ENCODE peak calls at places on chromosomes 6 and 20, in nine cellular contexts. D is tibial nerve; M is activated CD8-positive, alpha-beta memory T cell treated with anti-CD3 and anti-CD28 coated beads, Interleukin-2, amount 10 ng/mL, durations not matched to agents 7 days and 5 days; X is SIG-M5; J is head of caudate nucleus; W is uterus; T is NCI-H69; R is activated T-cell treated with anti-CD3 and anti-CD28 coated beads, Interleukin-2, amount 50 U/mL, for 4 hours; E is HCT116. P is an unnamed sample.

GRCh38 chr6:144152334-144152900 is 2.1 kb downstream of the STX11 start:
- DNase-seq in J (no peak), T (no peak), E (no peak), X (no peak), R (no peak), W (no peak), D (no peak), M (no peak), P (no peak)

GRCh38 chr20:58907481-58908137 is 55.1 kb downstream of the GNAS start:
- DNase-seq in D (peak; percentile 86), M (peak; percentile 88), R (peak; percentile 10), E (no peak), T (peak; percentile 55), W (peak; percentile 92), X (peak; percentile 97), J (peak; percentile 82), P (peak; percentile 97)

GRCh38 chr6:54681987-54682386 is 164.6 kb upstream of the FAM83B start:
- DNase-seq in T (no peak), D (no peak), M (no peak), R (no peak), E (peak; percentile 12), X (no peak), J (no peak), W (no peak), P (no peak)

GRCh38 chr6:113065606-113066005 is 718.5 kb downstream of the RFPL4B start:
- DNase-seq in D (no peak), M (no peak), R (no peak), E (no peak), X (no peak), W (no peak), T (no peak), J (peak; percentile 6), P (no peak)

GRCh38 chr6:13281630-13282156 is 46.6 kb downstream of the TBC1D7 start:
- DNase-seq in D (no peak), T (no peak), M (no peak), E (no peak), R (no peak), W (no peak), J (no peak), X (no peak), P (no peak)

GRCh38 chr6:106692112-106692822 is 62.9 kb downstream of the QRSL1 start:
- DNase-seq in E (no peak), X (no peak), R (no peak), D (no peak), T (peak; percentile 85), M (no peak), J (peak; percentile 48), W (no peak), P (peak; percentile 44)

GRCh38 chr6:116253505-116254296 is at the start of gene TSPYL4:
- DNase-seq in D (peak; percentile 88), X (peak; percentile 68), W (peak; percentile 96), J (peak; percentile 96), M (peak; percentile 95), R (peak; percentile 89), T (peak; percentile 96), E (peak; percentile 86), P (peak; percentile 95)

GRCh38 chr6:128242765-128243403 is 277.5 kb downstream of the PTPRK start:
- DNase-seq in T (no peak), X (no peak), J (no peak), E (no peak), M (no peak), D (no peak), W (no peak), R (no peak), P (no peak)

GRCh38 chr6:124960757-124961467 is 1.3 kb upstream of the RNF217 start:
- DNase-seq in T (peak; percentile 42), E (no peak), J (no peak), W (no peak), M (no peak), X (no peak), R (no peak), D (no peak), P (no peak)

GRCh38 chr20:47691632-47692031 is 93.6 kb downstream of the SULF2 start:
- DNase-seq in R (no peak), D (no peak), M (no peak), J (no peak), E (no peak), X (no peak), T (no peak), W (no peak), P (no peak)

GRCh38 chr20:1299522-1299921 is 29.4 kb downstream of the SDCBP2 start:
- DNase-seq in E (peak; percentile 37), D (no peak), M (peak; percentile 58), T (peak; percentile 34), X (no peak), R (peak; percentile 40), J (no peak), W (no peak), P (peak; percentile 45)

GRCh38 chr6:46138281-46138680 is 8.5 kb downstream of the ENPP4 start:
- DNase-seq in W (no peak), X (no peak), D (no peak), E (no peak), M (no peak), T (peak; percentile 69), R (no peak), J (no peak), P (no peak)

GRCh38 chr6:148824291-148824690 is 77.5 kb downstream of the UST start:
- DNase-seq in W (no peak), X (no peak), R (no peak), M (no peak), D (no peak), J (no peak), E (no peak), T (no peak), P (no peak)

GRCh38 chr6:22748681-22749080 is 179.3 kb downstream of the HDGFL1 start:
- DNase-seq in W (no peak), J (no peak), X (no peak), T (peak; percentile 16), M (no peak), R (no peak), E (no peak), D (no peak), P (no peak)

GRCh38 chr20:47334022-47334551 is 22.4 kb downstream of the ZMYND8 start:
- DNase-seq in E (no peak), T (peak; percentile 38), W (peak; percentile 42), R (no peak), J (no peak), M (no peak), X (no peak), D (no peak), P (no peak)

GRCh38 chr6:125370343-125370742 is 68.6 kb upstream of the HDDC2 start:
- DNase-seq in X (no peak), W (no peak), J (no peak), T (peak; percentile 20), D (no peak), M (no peak), R (no peak), E (no peak), P (no peak)

GRCh38 chr20:10800288-10800687 is 126.5 kb upstream of the JAG1 start:
- DNase-seq in D (no peak), E (no peak), X (no peak), M (no peak), T (peak; percentile 71), J (no peak), R (no peak), W (no peak), P (no peak)

GRCh38 chr20:19435820-19436219 is 223.4 kb downstream of the SLC24A3 start:
- DNase-seq in M (no peak), J (no peak), R (no peak), W (no peak), T (no peak), E (no peak), X (no peak), D (no peak), P (no peak)

GRCh38 chr20:24575811-24576210 is 106.4 kb downstream of the SYNDIG1 start:
- DNase-seq in X (no peak), M (no peak), W (no peak), J (no peak), D (no peak), T (no peak), R (no peak), E (no peak), P (no peak)

GRCh38 chr20:64052987-64053840 is 3.8 kb upstream of the SOX18 start:
- DNase-seq in E (no peak), T (no peak), M (no peak), R (no peak), D (no peak), X (no peak), J (no peak), W (no peak), P (no peak)

GRCh38 chr20:16518068-16518783 is 55.0 kb downstream of the KIF16B start:
- DNase-seq in X (no peak), D (no peak), J (peak; percentile 69), M (no peak), E (peak; percentile 44), W (no peak), T (peak; percentile 60), R (no peak), P (no peak)

P was measured in tibial artery.